ENCODE peak calls at places on chromosomes 16 and 17, in five cellular contexts. B, R, L, P and A are unnamed samples.

GRCh38 chr16:48511071-48511540 is 98.9 kb downstream of the N4BP1 start:
- DNase-seq in B (no peak), R (no peak), L (peak), P (no peak), A (peak)

GRCh38 chr16:71520550-71520949 is 5.7 kb upstream of the CHST4 start:
- DNase-seq in B (no peak), R (no peak), L (peak), P (no peak), A (no peak)

GRCh38 chr17:57517519-57518342 is 227.4 kb downstream of the CCDC182 start:
- DNase-seq in B (no peak), R (no peak), L (no peak), P (no peak), A (no peak)

GRCh38 chr16:81401035-81401950 is 43.3 kb upstream of the CMIP start:
- DNase-seq in B (no peak), R (no peak), L (peak), P (peak), A (peak)

GRCh38 chr17:2106308-2106707 is 51.4 kb downstream of the HIC1 start:
- DNase-seq in B (no peak), R (no peak), L (no peak), P (no peak), A (no peak)

GRCh38 chr16:31005350-31006085 is 4.9 kb downstream of the STX1B start:
- DNase-seq in B (no peak), R (no peak), L (no peak), P (peak), A (peak)

GRCh38 chr17:39194089-39194984 is 3.1 kb downstream of the CACNB1 start:
- DNase-seq in B (peak), R (no peak), L (no peak), P (peak), A (peak)

GRCh38 chr17:17425591-17425990 is 51.2 kb upstream of the MED9 start:
- DNase-seq in B (no peak), R (no peak), L (no peak), P (peak), A (no peak)

GRCh38 chr17:10471853-10472252 is 2.5 kb upstream of the MYH4 start:
- DNase-seq in B (no peak), R (no peak), L (no peak), P (peak), A (no peak)

GRCh38 chr16:14487579-14487978 is 142.5 kb downstream of the PARN start:
- DNase-seq in B (no peak), R (peak), L (no peak), P (no peak), A (peak)

GRCh38 chr16:77335652-77336234 is 99.1 kb downstream of the ADAMTS18 start:
- DNase-seq in B (peak), R (no peak), L (no peak), P (no peak), A (no peak)

GRCh38 chr17:62725791-62726249 is 82.3 kb downstream of the MARCHF10 start:
- DNase-seq in B (no peak), R (no peak), L (peak), P (peak), A (no peak)

GRCh38 chr17:73027130-73027741 is 65.3 kb downstream of the SLC39A11 start:
- DNase-seq in B (no peak), R (no peak), L (no peak), P (no peak), A (peak)

GRCh38 chr17:17684901-17685774 is 3.9 kb downstream of the RAI1 start:
- DNase-seq in B (no peak), R (no peak), L (peak), P (peak), A (no peak)

GRCh38 chr17:41645371-41646063 is 21.1 kb upstream of the KRT17 start:
- DNase-seq in B (no peak), R (no peak), L (peak), P (peak), A (peak)

GRCh38 chr16:48025359-48025758 is 130.4 kb downstream of the ABCC12 start:
- DNase-seq in B (no peak), R (no peak), L (no peak), P (no peak), A (no peak)

GRCh38 chr16:88955906-88956305 is 21.1 kb downstream of the CBFA2T3 start:
- DNase-seq in B (no peak), R (no peak), L (no peak), P (no peak), A (no peak)

GRCh38 chr17:27180322-27180721 is 113.6 kb upstream of the WSB1 start:
- DNase-seq in B (no peak), R (peak), L (no peak), P (no peak), A (no peak)

GRCh38 chr16:88068476-88069396 is 117.5 kb downstream of the BANP start:
- DNase-seq in B (no peak), R (no peak), L (no peak), P (no peak), A (no peak)

GRCh38 chr17:61323015-61323379 is 76.6 kb upstream of the TBX2 start:
- DNase-seq in B (no peak), R (no peak), L (no peak), P (peak), A (no peak)

GRCh38 chr17:47778184-47778635 is 43.4 kb downstream of the OSBPL7 start:
- DNase-seq in B (peak), R (no peak), L (no peak), P (no peak), A (no peak)

GRCh38 chr17:70313031-70313430 is 143.7 kb downstream of the KCNJ2 start:
- DNase-seq in B (no peak), R (no peak), L (no peak), P (peak), A (peak)

GRCh38 chr16:2205104-2205966 is at the start of gene MLST8:
- DNase-seq in B (peak), R (peak), L (peak), P (peak), A (peak)
- TF ChIP-seq CTCF in B (no peak), R (peak), L (peak), P (no peak), A (no peak)

DNA sequence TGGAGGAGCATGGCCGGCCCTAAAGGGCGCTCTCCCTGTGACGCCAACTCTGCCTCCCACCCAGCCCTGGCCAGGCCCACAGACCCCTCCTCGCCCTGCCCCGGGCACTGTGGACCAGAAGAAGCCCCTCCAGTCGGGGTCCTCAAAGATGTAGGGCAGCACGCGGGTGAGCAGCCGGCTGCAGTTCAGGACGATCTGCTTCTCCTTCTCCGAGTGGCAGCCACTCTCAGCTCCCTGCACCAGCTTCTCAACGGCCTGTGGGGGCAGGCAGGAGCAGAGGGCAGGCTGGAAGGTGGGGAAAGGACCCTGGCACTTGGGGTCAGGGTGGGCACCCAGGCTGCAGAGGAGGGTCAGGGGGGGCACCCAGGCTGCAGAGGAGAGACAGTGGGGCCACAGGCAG is 8.9 kb downstream of the HID1 start:
- DNase-seq in B (no peak), R (peak), L (no peak), P (no peak), A (no peak)
- TF ChIP-seq CTCF in B (no peak), R (peak), L (no peak), P (no peak), A (no peak)

DNA sequence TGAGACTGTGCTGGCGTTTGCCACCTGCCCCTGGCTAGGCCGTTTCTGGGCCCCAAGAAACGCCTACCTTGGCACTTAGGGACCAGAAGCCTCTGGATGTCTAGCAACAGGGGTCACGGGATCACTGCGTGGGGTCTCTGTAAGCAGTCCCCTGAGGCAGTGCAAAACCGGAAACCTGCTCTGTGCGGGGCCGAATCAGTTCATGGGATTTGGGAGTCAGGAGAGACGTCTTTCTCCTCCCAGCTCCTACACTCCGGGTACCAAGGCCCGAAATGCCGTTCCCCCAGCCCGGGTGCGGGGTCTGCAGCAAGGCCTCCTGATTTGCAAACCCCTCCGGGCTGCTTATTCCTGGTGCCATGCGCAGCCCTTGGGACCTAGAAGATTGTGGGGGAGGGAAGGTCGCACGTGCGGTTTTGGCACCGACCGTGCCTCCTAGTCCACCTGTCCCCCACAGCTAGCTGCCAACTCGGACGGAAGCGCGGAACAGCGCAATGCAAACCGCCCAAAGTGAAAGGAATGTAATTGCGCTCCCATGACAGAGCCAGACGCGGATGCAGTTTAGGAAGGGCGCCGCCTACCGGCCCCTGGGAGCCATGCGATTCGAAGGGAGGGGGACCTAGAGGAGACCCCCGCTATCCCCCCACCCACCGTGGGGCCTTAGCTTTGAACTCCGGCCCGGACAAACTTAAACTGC is 6.5 kb downstream of the IRX5 start:
- DNase-seq in B (peak), R (no peak), L (peak), P (peak), A (peak)
- TF ChIP-seq CTCF in B (peak), R (peak), L (peak), P (peak), A (peak)

GRCh38 chr17:58534331-58534730 is 19.9 kb upstream of the MTMR4 start:
- DNase-seq in B (no peak), R (no peak), L (no peak), P (no peak), A (no peak)
- TF ChIP-seq CTCF in B (no peak), R (peak), L (no peak), P (no peak), A (no peak)

GRCh38 chr16:72962347-72962746 is 85.6 kb downstream of the ZFHX3 start:
- DNase-seq in B (no peak), R (no peak), L (no peak), P (no peak), A (no peak)

GRCh38 chr16:72959301-72959996 is 88.5 kb downstream of the ZFHX3 start:
- DNase-seq in B (no peak), R (no peak), L (no peak), P (no peak), A (no peak)

GRCh38 chr16:72961863-72962262 is 86.1 kb downstream of the ZFHX3 start:
- DNase-seq in B (no peak), R (no peak), L (no peak), P (no peak), A (no peak)

GRCh38 chr16:72960101-72960500 is 87.8 kb downstream of the ZFHX3 start:
- DNase-seq in B (no peak), R (no peak), L (no peak), P (no peak), A (no peak)

DNA sequence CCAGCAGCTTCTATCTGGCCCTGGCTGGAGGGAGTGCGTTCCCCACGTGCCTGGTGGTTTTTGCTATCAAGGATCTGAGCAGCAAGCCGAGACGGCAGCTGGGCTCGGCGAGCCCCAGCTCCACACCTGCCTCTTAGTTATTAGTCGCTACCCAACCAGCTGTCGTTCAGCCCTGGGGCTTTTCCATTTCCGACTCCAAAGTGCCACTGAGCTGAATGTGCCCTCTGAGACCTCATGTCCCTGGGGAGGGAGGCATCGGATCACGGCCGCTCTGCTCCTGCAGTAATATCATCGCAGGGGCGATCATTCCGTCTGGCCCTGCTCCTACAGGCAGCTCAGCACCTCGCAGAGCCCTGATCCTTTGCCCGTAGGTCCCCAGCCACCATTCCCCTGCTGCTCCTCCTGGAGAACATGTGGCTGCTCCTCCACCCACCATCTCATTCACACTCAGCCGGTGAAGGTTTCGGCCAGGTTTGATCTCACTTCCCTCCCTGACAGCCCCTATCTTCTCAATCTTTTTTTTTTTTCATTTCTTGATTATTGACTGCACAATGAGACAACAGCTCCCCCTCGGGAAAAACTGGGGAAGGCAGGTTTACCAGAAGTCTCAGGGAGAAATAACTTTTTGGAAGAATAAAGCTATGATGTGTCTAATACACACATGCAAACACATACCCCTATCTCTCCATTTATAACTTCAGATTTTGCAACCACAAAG is 86.7 kb downstream of the ZFHX3 start:
- DNase-seq in B (no peak), R (no peak), L (no peak), P (peak), A (peak)
- TF ChIP-seq CTCF in B (no peak), R (peak), L (peak), P (peak), A (peak)